ENCODE peak calls at places on chromosomes 12 and 14, in five cellular contexts. R is spleen, M is left ventricle myocardium inferior, D is fibroblast of lung, N is non-pigmented ciliary epithelial cell. W is an unnamed sample.

GRCh38 chr12:123284669-123285068 is 13.0 kb upstream of the CDK2AP1 start:
- DNase-seq in R (no peak), M (no peak), D (no peak), N (no peak), W (no peak)

GRCh38 chr14:69693823-69694729 is 72.9 kb upstream of the SRSF5 start:
- DNase-seq in R (peak; percentile 81), M (no peak), D (no peak), N (no peak), W (peak; percentile 60)

GRCh38 chr12:52600941-52601481 is at the start of gene KRT72:
- DNase-seq in R (no peak), M (no peak), D (no peak), N (no peak), W (no peak)

GRCh38 chr14:35766036-35766699 is 42.9 kb downstream of the RALGAPA1 start:
- DNase-seq in R (no peak), M (no peak), D (no peak), N (no peak), W (no peak)

GRCh38 chr14:23327947-23328744 is 6.9 kb downstream of the PABPN1 start:
- DNase-seq in R (no peak), M (peak; percentile 47), D (peak; percentile 64), N (no peak), W (peak; percentile 86)

GRCh38 chr14:100590726-100591452 is 3.7 kb upstream of the BEGAIN start:
- DNase-seq in R (peak; percentile 47), M (peak; percentile 4), D (no peak), N (no peak), W (no peak)

GRCh38 chr12:66500841-66501240 is 178.0 kb downstream of the GRIP1 start:
- DNase-seq in R (no peak), M (no peak), D (no peak), N (no peak), W (no peak)

GRCh38 chr12:27821259-27821973 is 41.4 kb upstream of the MANSC4 start:
- DNase-seq in R (no peak), M (no peak), D (peak; percentile 84), N (peak; percentile 72), W (peak; percentile 81)

GRCh38 chr14:95332641-95333040 is 12.9 kb upstream of the CLMN start:
- DNase-seq in R (no peak), M (no peak), D (no peak), N (no peak), W (no peak)

GRCh38 chr14:76891436-76891835 is 65.2 kb downstream of the LRRC74A start:
- DNase-seq in R (no peak), M (no peak), D (no peak), N (no peak), W (no peak)

GRCh38 chr12:104546575-104546974 is 89.8 kb downstream of the CHST11 start:
- DNase-seq in R (no peak), M (no peak), D (no peak), N (no peak), W (no peak)

GRCh38 chr12:124451016-124451415 is 116.4 kb downstream of the NCOR2 start:
- DNase-seq in R (no peak), M (no peak), D (no peak), N (no peak), W (no peak)

GRCh38 chr14:102893452-102893851 is 29.0 kb upstream of the AMN start:
- DNase-seq in R (no peak), M (peak; percentile 32), D (peak; percentile 91), N (peak; percentile 77), W (peak; percentile 93)

GRCh38 chr14:101497910-101498860 is 63.1 kb upstream of the DIO3 start:
- DNase-seq in R (peak; percentile 42), M (no peak), D (no peak), N (no peak), W (no peak)

GRCh38 chr14:71117839-71118743 is 210.8 kb downstream of the PCNX1 start:
- DNase-seq in R (no peak), M (no peak), D (peak; percentile 90), N (peak; percentile 87), W (peak; percentile 97)

GRCh38 chr14:71324767-71325272 is 417.6 kb downstream of the PCNX1 start:
- DNase-seq in R (no peak), M (no peak), D (peak; percentile 39), N (no peak), W (peak; percentile 34)

GRCh38 chr14:56581041-56581727 is 1.6 kb downstream of the TMEM260 start:
- DNase-seq in R (no peak), M (no peak), D (no peak), N (no peak), W (no peak)

GRCh38 chr14:72699852-72700257 is 194.0 kb downstream of the DPF3 start:
- DNase-seq in R (no peak), M (peak; percentile 42), D (peak; percentile 62), N (no peak), W (peak; percentile 84)

GRCh38 chr12:55713721-55714120 is 2.1 kb upstream of the BLOC1S1 start:
- DNase-seq in R (no peak), M (no peak), D (peak; percentile 90), N (no peak), W (peak; percentile 93)

GRCh38 chr14:45426685-45427282 is 173.8 kb upstream of the MIS18BP1 start:
- DNase-seq in R (no peak), M (no peak), D (peak; percentile 24), N (peak; percentile 4), W (peak; percentile 46)

GRCh38 chr12:54587315-54587821 is 1.1 kb downstream of the PPP1R1A start:
- DNase-seq in R (no peak), M (peak; percentile 52), D (no peak), N (no peak), W (no peak)

GRCh38 chr14:73786632-73786941 is 65.0 kb upstream of the PTGR2 start:
- DNase-seq in R (no peak), M (peak; percentile 59), D (peak; percentile 49), N (no peak), W (peak; percentile 35)

GRCh38 chr12:130281157-130281799 is 56.4 kb upstream of the PIWIL1 start:
- DNase-seq in R (no peak), M (no peak), D (no peak), N (no peak), W (no peak)

GRCh38 chr12:112908548-112908947 is 1.8 kb downstream of the OAS1 start:
- DNase-seq in R (no peak), M (no peak), D (no peak), N (no peak), W (no peak)

GRCh38 chr12:46516933-46517578 is 144.5 kb upstream of the SLC38A2 start:
- DNase-seq in R (no peak), M (no peak), D (no peak), N (no peak), W (no peak)

GRCh38 chr14:102140750-102141145 is 1.1 kb downstream of the WDR20 start:
- DNase-seq in R (no peak), M (no peak), D (no peak), N (no peak), W (no peak)

GRCh38 chr14:96614528-96614927 is 112.3 kb downstream of the PAPOLA start:
- DNase-seq in R (no peak), M (no peak), D (no peak), N (no peak), W (no peak)

GRCh38 chr12:30692470-30692869 is 3.2 kb downstream of the IPO8 start:
- DNase-seq in R (no peak), M (no peak), D (peak; percentile 30), N (no peak), W (peak; percentile 21)

GRCh38 chr14:70904376-70904775 is 2.9 kb upstream of the PCNX1 start:
- DNase-seq in R (no peak), M (no peak), D (no peak), N (no peak), W (no peak)

GRCh38 chr12:94504386-94504785 is 44.7 kb upstream of the CEP83 start:
- DNase-seq in R (no peak), M (no peak), D (no peak), N (no peak), W (no peak)

W was measured in cardiac fibroblast.